ENCODE peak calls at places on chromosomes 13 and 19, in four cellular contexts. One of them, this sample, is unnamed.
A peak's percentile ranks its signal among the peaks of the same experiment; 100 is the strongest.

GRCh38 chr13:33524086-33524485 is 238.5 kb upstream of the STARD13 start:
- DNase-seq in ovary: no peak
- DNase-seq in endothelial cell: no peak
- DNase-seq in HFFc6: peak; percentile 83
- DNase-seq in this sample: peak; percentile 80

GRCh38 chr19:54136086-54136863 is 1.3 kb upstream of the CNOT3 start:
- DNase-seq in ovary: no peak
- DNase-seq in HFFc6: no peak
- DNase-seq in endothelial cell: no peak
- DNase-seq in this sample: no peak

GRCh38 chr19:15432018-15432494 is 13.3 kb upstream of the AKAP8L start:
- DNase-seq in ovary: no peak
- DNase-seq in endothelial cell: no peak
- DNase-seq in HFFc6: no peak
- DNase-seq in this sample: no peak

GRCh38 chr19:46717716-46718143 is 816 bp upstream of the PRKD2 start:
- DNase-seq in HFFc6: no peak
- DNase-seq in endothelial cell: no peak
- DNase-seq in ovary: no peak
- DNase-seq in this sample: no peak

GRCh38 chr19:1249298-1249989 is 1.1 kb downstream of the MIDN start:
- DNase-seq in endothelial cell: peak; percentile 96
- DNase-seq in HFFc6: peak; percentile 89
- DNase-seq in ovary: peak; percentile 96
- DNase-seq in this sample: peak; percentile 87

GRCh38 chr19:2148482-2149135 is 2.8 kb downstream of the AP3D1 start:
- DNase-seq in endothelial cell: no peak
- DNase-seq in HFFc6: no peak
- DNase-seq in ovary: no peak
- DNase-seq in this sample: no peak

GRCh38 chr19:8571006-8571411 is 6.2 kb downstream of the MYO1F start:
- DNase-seq in ovary: no peak
- DNase-seq in endothelial cell: no peak
- DNase-seq in HFFc6: peak; percentile 77
- DNase-seq in this sample: no peak

GRCh38 chr13:112643759-112644459 is 45.9 kb upstream of the ATP11A start:
- DNase-seq in HFFc6: no peak
- DNase-seq in ovary: no peak
- DNase-seq in endothelial cell: no peak
- DNase-seq in this sample: no peak

GRCh38 chr13:59774511-59774911 is 389.2 kb downstream of the DIAPH3 start:
- DNase-seq in endothelial cell: no peak
- DNase-seq in ovary: no peak
- DNase-seq in HFFc6: peak; percentile 88
- DNase-seq in this sample: peak; percentile 17

GRCh38 chr13:110134801-110135200 is 172.2 kb downstream of the COL4A1 start:
- DNase-seq in endothelial cell: no peak
- DNase-seq in ovary: no peak
- DNase-seq in HFFc6: no peak
- DNase-seq in this sample: no peak

GRCh38 chr19:29013988-29014387 is 199.0 kb downstream of the UQCRFS1 start:
- DNase-seq in ovary: no peak
- DNase-seq in endothelial cell: no peak
- DNase-seq in HFFc6: no peak
- DNase-seq in this sample: no peak

GRCh38 chr13:75685239-75685697 is 49.1 kb downstream of the LMO7 start:
- DNase-seq in ovary: no peak
- DNase-seq in endothelial cell: no peak
- DNase-seq in HFFc6: peak; percentile 92
- DNase-seq in this sample: peak; percentile 56

GRCh38 chr19:10518444-10519361 is 1.5 kb upstream of the S1PR5 start:
- DNase-seq in HFFc6: no peak
- DNase-seq in endothelial cell: no peak
- DNase-seq in ovary: no peak
- DNase-seq in this sample: no peak

GRCh38 chr19:54248016-54248601 is 5.5 kb upstream of the LILRA6 start:
- DNase-seq in endothelial cell: no peak
- DNase-seq in ovary: no peak
- DNase-seq in HFFc6: no peak
- DNase-seq in this sample: no peak

GRCh38 chr19:42488783-42489521 is 39.3 kb downstream of the CEACAM1 start:
- DNase-seq in ovary: no peak
- DNase-seq in HFFc6: no peak
- DNase-seq in endothelial cell: no peak
- DNase-seq in this sample: no peak

GRCh38 chr19:5953680-5954213 is 24.2 kb downstream of the RANBP3 start:
- DNase-seq in endothelial cell: no peak
- DNase-seq in ovary: no peak
- DNase-seq in HFFc6: no peak
- DNase-seq in this sample: peak; percentile 25

GRCh38 chr13:24064258-24064860 is 96.2 kb upstream of the SPATA13 start:
- DNase-seq in HFFc6: no peak
- DNase-seq in ovary: no peak
- DNase-seq in endothelial cell: no peak
- DNase-seq in this sample: no peak

GRCh38 chr19:13882841-13883240 is 5.9 kb downstream of the NANOS3 start:
- DNase-seq in HFFc6: no peak
- DNase-seq in ovary: no peak
- DNase-seq in endothelial cell: no peak
- DNase-seq in this sample: no peak

GRCh38 chr19:17035842-17036424 is 9.3 kb upstream of the CPAMD8 start:
- DNase-seq in endothelial cell: no peak
- DNase-seq in ovary: no peak
- DNase-seq in HFFc6: no peak
- DNase-seq in this sample: no peak

GRCh38 chr13:113033054-113033453 is 64.0 kb downstream of the MCF2L start:
- DNase-seq in HFFc6: no peak
- DNase-seq in ovary: no peak
- DNase-seq in endothelial cell: no peak
- DNase-seq in this sample: no peak

GRCh38 chr13:79187917-79188699 is 217.9 kb downstream of the RBM26 start:
- DNase-seq in endothelial cell: no peak
- DNase-seq in HFFc6: no peak
- DNase-seq in ovary: no peak
- DNase-seq in this sample: no peak

GRCh38 chr13:102399791-102400618 is 1.8 kb downstream of the FGF14 start:
- DNase-seq in HFFc6: no peak
- DNase-seq in ovary: no peak
- DNase-seq in endothelial cell: peak; percentile 18
- DNase-seq in this sample: no peak

GRCh38 chr19:31223805-31224534 is 125.3 kb downstream of the TSHZ3 start:
- DNase-seq in HFFc6: peak; percentile 96
- DNase-seq in endothelial cell: no peak
- DNase-seq in ovary: no peak
- DNase-seq in this sample: peak; percentile 88

GRCh38 chr13:90696254-90696653 is 651.2 kb upstream of the MIR17HG start:
- DNase-seq in endothelial cell: no peak
- DNase-seq in HFFc6: peak; percentile 51
- DNase-seq in ovary: no peak
- DNase-seq in this sample: no peak

GRCh38 chr19:42076375-42076944 is 494 bp downstream of the ZNF574 start:
- DNase-seq in ovary: peak; percentile 53
- DNase-seq in endothelial cell: no peak
- DNase-seq in HFFc6: no peak
- DNase-seq in this sample: no peak

GRCh38 chr13:21297452-21297851 is 121.0 kb downstream of the MRPL57 start:
- DNase-seq in HFFc6: no peak
- DNase-seq in ovary: no peak
- DNase-seq in endothelial cell: no peak
- DNase-seq in this sample: no peak

GRCh38 chr13:114311387-114311786 is 2.9 kb upstream of the CHAMP1 start:
- DNase-seq in endothelial cell: no peak
- DNase-seq in HFFc6: no peak
- DNase-seq in ovary: no peak
- DNase-seq in this sample: no peak

GRCh38 chr13:114310961-114311360 is 3.3 kb upstream of the CHAMP1 start:
- DNase-seq in ovary: no peak
- DNase-seq in HFFc6: no peak
- DNase-seq in endothelial cell: no peak
- DNase-seq in this sample: no peak

GRCh38 chr13:114309806-114310410 is 4.4 kb upstream of the CHAMP1 start:
- DNase-seq in HFFc6: no peak
- DNase-seq in ovary: no peak
- DNase-seq in endothelial cell: no peak
- DNase-seq in this sample: no peak

GRCh38 chr13:114311908-114312307 is 2.4 kb upstream of the CHAMP1 start:
- DNase-seq in endothelial cell: no peak
- DNase-seq in ovary: no peak
- DNase-seq in HFFc6: no peak
- DNase-seq in this sample: no peak

DNA sequence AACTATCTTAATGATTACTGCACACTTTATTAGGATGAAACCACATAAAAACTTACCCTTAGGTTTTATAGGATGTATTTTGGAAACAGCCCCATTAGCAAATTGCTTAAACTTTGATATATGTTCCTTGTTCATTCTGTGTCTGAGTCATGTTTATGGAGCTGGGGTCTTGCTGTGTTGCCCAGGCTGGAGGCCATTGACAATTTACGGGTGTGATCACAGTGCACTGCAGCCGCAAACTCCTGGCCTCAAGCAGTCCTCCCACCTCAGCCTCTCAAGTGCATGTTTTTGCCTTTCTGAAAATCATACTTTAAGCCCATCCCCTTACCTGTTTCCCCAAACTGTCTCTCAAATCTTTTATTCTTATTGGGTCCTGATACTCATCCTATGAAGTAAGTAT is 5.2 kb upstream of the CHAMP1 start:
- DNase-seq in HFFc6: no peak
- DNase-seq in endothelial cell: no peak
- DNase-seq in ovary: no peak
- DNase-seq in this sample: no peak
- TF ChIP-seq CTCF in HFFc6: no peak
- TF ChIP-seq CTCF in endothelial cell: no peak
- TF ChIP-seq CTCF in ovary: no peak
- TF ChIP-seq CTCF in this sample: no peak

DNA sequence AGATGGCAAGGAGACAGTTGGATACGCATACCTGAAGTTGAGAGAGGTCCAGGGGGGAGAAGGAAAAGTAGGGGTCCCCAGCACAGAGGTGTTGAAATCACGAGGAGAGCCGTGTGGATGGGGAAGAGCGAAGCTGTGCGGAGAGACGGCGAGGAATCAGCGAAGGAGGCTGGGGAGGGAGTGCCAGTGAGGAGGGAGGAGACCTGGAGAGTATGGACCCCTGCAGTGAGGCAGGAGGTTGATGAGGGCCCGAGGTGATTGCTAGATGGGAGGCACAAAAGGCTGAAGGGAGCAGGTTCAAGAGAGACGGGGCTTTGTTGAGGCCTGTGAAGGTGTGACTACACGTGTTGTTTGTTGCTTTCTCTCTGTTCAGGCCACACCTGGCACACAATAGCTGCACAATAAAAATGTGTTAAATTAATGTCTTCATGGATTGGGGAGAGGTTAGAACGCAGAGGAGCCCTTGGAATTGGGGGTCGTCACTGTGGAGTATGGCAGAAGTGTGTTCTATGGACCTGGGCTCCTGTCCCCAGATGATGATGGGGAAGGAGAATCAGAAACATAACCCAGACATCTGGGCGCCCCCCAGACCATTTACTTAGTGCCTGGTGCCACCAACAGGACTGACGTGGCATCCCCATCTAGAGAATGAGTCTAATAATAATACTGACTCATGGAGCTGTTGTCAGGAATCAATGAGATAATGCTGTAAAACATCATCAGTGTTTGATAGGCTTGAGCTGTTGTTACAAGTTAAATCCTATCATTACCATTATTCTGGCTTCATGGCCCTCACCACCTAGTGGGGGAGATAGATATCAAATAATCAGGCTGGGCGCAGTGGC is 137.5 kb downstream of the SIPA1L3 start:
- DNase-seq in endothelial cell: no peak
- DNase-seq in ovary: no peak
- DNase-seq in HFFc6: peak; percentile 74
- DNase-seq in this sample: no peak
- TF ChIP-seq CTCF in endothelial cell: no peak
- TF ChIP-seq CTCF in ovary: no peak
- TF ChIP-seq CTCF in HFFc6: peak; percentile 73
- TF ChIP-seq CTCF in this sample: peak; percentile 36

GRCh38 chr13:50969691-50970090 is 60.1 kb downstream of the RNASEH2B start:
- DNase-seq in endothelial cell: no peak
- DNase-seq in ovary: no peak
- DNase-seq in HFFc6: no peak
- DNase-seq in this sample: no peak
- TF ChIP-seq CTCF in endothelial cell: no peak
- TF ChIP-seq CTCF in ovary: no peak
- TF ChIP-seq CTCF in HFFc6: no peak
- TF ChIP-seq CTCF in this sample: peak; percentile 6

DNA sequence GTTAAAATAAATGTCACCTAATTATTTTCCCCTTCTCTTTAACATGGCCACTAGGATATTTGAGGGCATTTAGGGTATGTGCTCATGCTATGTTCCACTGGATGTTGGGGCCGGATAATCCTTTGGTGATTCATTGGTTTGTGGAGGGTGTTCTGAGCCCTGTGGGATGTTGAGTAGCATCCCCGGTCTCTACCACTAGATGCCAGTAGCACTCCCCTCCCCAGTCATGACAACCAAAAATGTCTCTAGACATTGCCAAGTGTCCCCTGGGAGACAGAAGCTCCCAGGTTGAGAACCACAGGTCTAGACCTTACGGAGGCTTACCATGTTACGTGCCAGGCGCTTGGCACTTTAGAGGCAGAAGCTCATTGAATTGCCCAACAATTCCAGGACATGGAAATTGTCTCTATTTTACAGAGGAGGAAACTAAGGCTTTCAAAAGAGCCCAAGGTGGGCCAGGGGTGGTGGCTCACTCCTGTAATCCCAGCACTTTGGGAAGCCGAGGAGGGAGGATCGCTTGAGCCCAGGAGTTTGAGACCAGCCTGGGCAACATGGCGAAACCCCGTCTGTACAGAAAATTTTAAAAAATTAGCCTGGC is 14.1 kb downstream of the SHANK1 start:
- DNase-seq in endothelial cell: no peak
- DNase-seq in HFFc6: peak; percentile 80
- DNase-seq in ovary: no peak
- DNase-seq in this sample: peak; percentile 29
- TF ChIP-seq CTCF in endothelial cell: no peak
- TF ChIP-seq CTCF in HFFc6: peak; percentile 87
- TF ChIP-seq CTCF in ovary: no peak
- TF ChIP-seq CTCF in this sample: peak; percentile 89

GRCh38 chr13:98397221-98397620 is 179.7 kb downstream of the STK24 start:
- DNase-seq in endothelial cell: no peak
- DNase-seq in ovary: no peak
- DNase-seq in HFFc6: no peak
- DNase-seq in this sample: no peak
- TF ChIP-seq CTCF in endothelial cell: no peak
- TF ChIP-seq CTCF in ovary: no peak
- TF ChIP-seq CTCF in HFFc6: no peak
- TF ChIP-seq CTCF in this sample: peak; percentile 42

GRCh38 chr13:45718063-45718462 is 15.9 kb downstream of the CBY2 start:
- DNase-seq in ovary: no peak
- DNase-seq in HFFc6: peak; percentile 20
- DNase-seq in endothelial cell: peak; percentile 18
- DNase-seq in this sample: no peak
- TF ChIP-seq CTCF in ovary: no peak
- TF ChIP-seq CTCF in HFFc6: peak; percentile 76
- TF ChIP-seq CTCF in endothelial cell: peak; percentile 80
- TF ChIP-seq CTCF in this sample: peak; percentile 61

GRCh38 chr13:41942462-41943094 is 18.3 kb downstream of the VWA8 start:
- DNase-seq in endothelial cell: peak; percentile 28
- DNase-seq in ovary: no peak
- DNase-seq in HFFc6: peak; percentile 62
- DNase-seq in this sample: no peak
- TF ChIP-seq CTCF in endothelial cell: no peak
- TF ChIP-seq CTCF in ovary: no peak
- TF ChIP-seq CTCF in HFFc6: peak; percentile 64
- TF ChIP-seq CTCF in this sample: peak; percentile 56